ENCODE peak calls at places on chromosome X, in four cellular contexts. One of them, this sample, is unnamed.

GRCh38 chrX:53000447-53001208 is 42.3 kb upstream of the FAM156A start:
- DNase-seq in hypothalamus: no peak
- DNase-seq in posterior vena cava: no peak
- DNase-seq in cardiac muscle cell: peak; percentile 51
- DNase-seq in this sample: no peak

GRCh38 chrX:102154900-102155805 is 624 bp downstream of the BEX5 start:
- DNase-seq in cardiac muscle cell: no peak
- DNase-seq in posterior vena cava: no peak
- DNase-seq in hypothalamus: no peak
- DNase-seq in this sample: peak; percentile 1

GRCh38 chrX:122219226-122219625 is 964.9 kb upstream of the GRIA3 start:
- DNase-seq in cardiac muscle cell: no peak
- DNase-seq in posterior vena cava: no peak
- DNase-seq in hypothalamus: no peak
- DNase-seq in this sample: no peak

GRCh38 chrX:75076429-75076828 is 79.7 kb downstream of the ABCB7 start:
- DNase-seq in posterior vena cava: no peak
- DNase-seq in cardiac muscle cell: no peak
- DNase-seq in hypothalamus: no peak
- DNase-seq in this sample: no peak

GRCh38 chrX:46582325-46582724 is 8.8 kb downstream of the CHST7 start:
- DNase-seq in cardiac muscle cell: peak; percentile 49
- DNase-seq in hypothalamus: no peak
- DNase-seq in posterior vena cava: no peak
- DNase-seq in this sample: no peak

GRCh38 chrX:64152857-64153256 is 52.7 kb downstream of the AMER1 start:
- DNase-seq in posterior vena cava: no peak
- DNase-seq in hypothalamus: no peak
- DNase-seq in cardiac muscle cell: no peak
- DNase-seq in this sample: no peak

GRCh38 chrX:117910216-117910615 is 206.4 kb downstream of the KLHL13 start:
- DNase-seq in hypothalamus: no peak
- DNase-seq in cardiac muscle cell: no peak
- DNase-seq in posterior vena cava: no peak
- DNase-seq in this sample: no peak

GRCh38 chrX:97096385-97096784 is 212.7 kb downstream of the RPA4 start:
- DNase-seq in posterior vena cava: no peak
- DNase-seq in cardiac muscle cell: peak; percentile 0
- DNase-seq in hypothalamus: no peak
- DNase-seq in this sample: no peak

GRCh38 chrX:153517941-153518834 is 746 bp downstream of the ATP2B3 start:
- DNase-seq in posterior vena cava: no peak
- DNase-seq in hypothalamus: no peak
- DNase-seq in cardiac muscle cell: no peak
- DNase-seq in this sample: no peak

GRCh38 chrX:78024349-78025108 is 55.1 kb upstream of the PGAM4 start:
- DNase-seq in hypothalamus: no peak
- DNase-seq in posterior vena cava: no peak
- DNase-seq in cardiac muscle cell: peak; percentile 19
- DNase-seq in this sample: no peak

GRCh38 chrX:70026112-70026850 is 23.5 kb downstream of the AWAT2 start:
- DNase-seq in posterior vena cava: no peak
- DNase-seq in cardiac muscle cell: peak; percentile 60
- DNase-seq in hypothalamus: no peak
- DNase-seq in this sample: no peak

GRCh38 chrX:69165116-69165651 is at the start of gene PJA1:
- DNase-seq in hypothalamus: peak; percentile 64
- DNase-seq in cardiac muscle cell: peak; percentile 83
- DNase-seq in posterior vena cava: peak; percentile 91
- DNase-seq in this sample: peak; percentile 40

GRCh38 chrX:40095588-40096394 is 2.0 kb downstream of the BCOR start:
- DNase-seq in posterior vena cava: peak; percentile 86
- DNase-seq in hypothalamus: peak; percentile 38
- DNase-seq in cardiac muscle cell: peak; percentile 45
- DNase-seq in this sample: no peak

GRCh38 chrX:119427024-119427794 is 28.1 kb downstream of the SLC25A43 start:
- DNase-seq in hypothalamus: peak; percentile 25
- DNase-seq in cardiac muscle cell: peak; percentile 55
- DNase-seq in posterior vena cava: no peak
- DNase-seq in this sample: no peak

GRCh38 chrX:150463566-150463965 is 100.4 kb downstream of the MAMLD1 start:
- DNase-seq in posterior vena cava: no peak
- DNase-seq in cardiac muscle cell: no peak
- DNase-seq in hypothalamus: no peak
- DNase-seq in this sample: no peak

GRCh38 chrX:18885317-18886004 is 98.5 kb downstream of the PHKA2 start:
- DNase-seq in cardiac muscle cell: peak; percentile 44
- DNase-seq in hypothalamus: no peak
- DNase-seq in posterior vena cava: peak; percentile 81
- DNase-seq in this sample: no peak

GRCh38 chrX:118116308-118117068 is at the start of gene KLHL13:
- DNase-seq in hypothalamus: peak; percentile 31
- DNase-seq in cardiac muscle cell: peak; percentile 44
- DNase-seq in posterior vena cava: peak; percentile 83
- DNase-seq in this sample: no peak

GRCh38 chrX:53223955-53224859 is 800 bp downstream of the KDM5C start:
- DNase-seq in cardiac muscle cell: peak; percentile 16
- DNase-seq in posterior vena cava: peak; percentile 62
- DNase-seq in hypothalamus: no peak
- DNase-seq in this sample: no peak

GRCh38 chrX:50723006-50723405 is 91.0 kb downstream of the SHROOM4 start:
- DNase-seq in cardiac muscle cell: no peak
- DNase-seq in posterior vena cava: no peak
- DNase-seq in hypothalamus: no peak
- DNase-seq in this sample: no peak

GRCh38 chrX:58025979-58026378 is 115.7 kb upstream of the ZXDA start:
- DNase-seq in cardiac muscle cell: peak; percentile 2
- DNase-seq in hypothalamus: no peak
- DNase-seq in posterior vena cava: no peak
- DNase-seq in this sample: peak; percentile 1

GRCh38 chrX:71216446-71216845 is 6.6 kb upstream of the GJB1 start:
- DNase-seq in cardiac muscle cell: no peak
- DNase-seq in hypothalamus: no peak
- DNase-seq in posterior vena cava: no peak
- DNase-seq in this sample: peak; percentile 38

GRCh38 chrX:15328131-15328530 is 7.2 kb downstream of the PIGA start:
- DNase-seq in hypothalamus: no peak
- DNase-seq in cardiac muscle cell: no peak
- DNase-seq in posterior vena cava: no peak
- DNase-seq in this sample: no peak

GRCh38 chrX:77114501-77114900 is 332.7 kb upstream of the FGF16 start:
- DNase-seq in posterior vena cava: no peak
- DNase-seq in cardiac muscle cell: no peak
- DNase-seq in hypothalamus: no peak
- DNase-seq in this sample: no peak

GRCh38 chrX:13721819-13722527 is 12.4 kb downstream of the TRAPPC2 start:
- DNase-seq in cardiac muscle cell: peak; percentile 40
- DNase-seq in hypothalamus: no peak
- DNase-seq in posterior vena cava: no peak
- DNase-seq in this sample: peak; percentile 10

GRCh38 chrX:82335772-82336171 is 1133.9 kb downstream of the SH3BGRL start:
- DNase-seq in posterior vena cava: no peak
- DNase-seq in cardiac muscle cell: no peak
- DNase-seq in hypothalamus: no peak
- DNase-seq in this sample: no peak

GRCh38 chrX:67288958-67289641 is 254.7 kb upstream of the AR start:
- DNase-seq in cardiac muscle cell: no peak
- DNase-seq in hypothalamus: no peak
- DNase-seq in posterior vena cava: no peak
- DNase-seq in this sample: no peak

GRCh38 chrX:153064061-153064460 is 7.8 kb downstream of the PNMA3 start:
- DNase-seq in cardiac muscle cell: no peak
- DNase-seq in posterior vena cava: no peak
- DNase-seq in hypothalamus: no peak
- DNase-seq in this sample: no peak

GRCh38 chrX:53268173-53268572 is 13.2 kb downstream of the IQSEC2 start:
- DNase-seq in posterior vena cava: no peak
- DNase-seq in hypothalamus: no peak
- DNase-seq in cardiac muscle cell: no peak
- DNase-seq in this sample: no peak

GRCh38 chrX:139930923-139931645 is 1.8 kb downstream of the ATP11C start:
- DNase-seq in cardiac muscle cell: peak; percentile 9
- DNase-seq in posterior vena cava: no peak
- DNase-seq in hypothalamus: peak; percentile 0
- DNase-seq in this sample: peak; percentile 9